ENCODE peak calls at places on chromosomes 12 and 14, in six cellular contexts. One of them, this sample, is unnamed.
A peak's percentile ranks its signal among the peaks of the same experiment; 100 is the strongest.

GRCh38 chr14:103257211-103257962 is 76.7 kb upstream of the EIF5 start:
- DNase-seq in GM12878: no peak
- DNase-seq in RWPE1: no peak
- DNase-seq in stomach: no peak
- DNase-seq in WTC11: no peak
- DNase-seq in Calu3: no peak
- DNase-seq in this sample: no peak

GRCh38 chr12:115944851-115945496 is 332.5 kb downstream of the MED13L start:
- DNase-seq in GM12878: no peak
- DNase-seq in RWPE1: no peak
- DNase-seq in stomach: no peak
- DNase-seq in WTC11: no peak
- DNase-seq in Calu3: no peak
- DNase-seq in this sample: no peak

GRCh38 chr12:31896514-31897039 is 62.6 kb upstream of the RESF1 start:
- DNase-seq in GM12878: peak; percentile 99
- DNase-seq in RWPE1: no peak
- DNase-seq in stomach: peak; percentile 52
- DNase-seq in WTC11: no peak
- DNase-seq in Calu3: peak; percentile 39
- DNase-seq in this sample: no peak

GRCh38 chr14:32531942-32532341 is 202.8 kb downstream of the AKAP6 start:
- DNase-seq in GM12878: no peak
- DNase-seq in RWPE1: no peak
- DNase-seq in stomach: no peak
- DNase-seq in WTC11: no peak
- DNase-seq in Calu3: no peak
- DNase-seq in this sample: no peak

GRCh38 chr12:10873374-10873773 is 10.7 kb downstream of the PRH1 start:
- DNase-seq in GM12878: no peak
- DNase-seq in RWPE1: no peak
- DNase-seq in stomach: no peak
- DNase-seq in WTC11: no peak
- DNase-seq in Calu3: no peak
- DNase-seq in this sample: no peak

GRCh38 chr14:90495357-90496276 is 98.8 kb downstream of the CALM1 start:
- DNase-seq in GM12878: no peak
- DNase-seq in RWPE1: peak; percentile 67
- DNase-seq in stomach: peak; percentile 64
- DNase-seq in WTC11: peak; percentile 80
- DNase-seq in Calu3: peak; percentile 65
- DNase-seq in this sample: no peak

GRCh38 chr14:73728106-73729014 is 14.2 kb upstream of the PNMA1 start:
- DNase-seq in GM12878: no peak
- DNase-seq in RWPE1: peak; percentile 76
- DNase-seq in stomach: peak; percentile 91
- DNase-seq in WTC11: peak; percentile 93
- DNase-seq in Calu3: peak; percentile 91
- DNase-seq in this sample: peak; percentile 97

GRCh38 chr12:64120568-64120967 is 101.5 kb downstream of the KICS2 start:
- DNase-seq in GM12878: no peak
- DNase-seq in RWPE1: peak; percentile 57
- DNase-seq in stomach: no peak
- DNase-seq in WTC11: no peak
- DNase-seq in Calu3: no peak
- DNase-seq in this sample: no peak

GRCh38 chr14:51619551-51619950 is 32.2 kb upstream of the FRMD6 start:
- DNase-seq in GM12878: no peak
- DNase-seq in RWPE1: no peak
- DNase-seq in stomach: no peak
- DNase-seq in WTC11: no peak
- DNase-seq in Calu3: no peak
- DNase-seq in this sample: no peak

GRCh38 chr12:53869500-53869899 is 69.1 kb upstream of the HOXC13 start:
- DNase-seq in GM12878: no peak
- DNase-seq in RWPE1: peak; percentile 47
- DNase-seq in stomach: no peak
- DNase-seq in WTC11: no peak
- DNase-seq in Calu3: peak; percentile 35
- DNase-seq in this sample: no peak

GRCh38 chr12:87836190-87836589 is 193.0 kb downstream of the C12orf50 start:
- DNase-seq in GM12878: no peak
- DNase-seq in RWPE1: no peak
- DNase-seq in stomach: no peak
- DNase-seq in WTC11: no peak
- DNase-seq in Calu3: no peak
- DNase-seq in this sample: no peak

GRCh38 chr12:52278530-52278929 is 4.1 kb downstream of the KRT86 start:
- DNase-seq in GM12878: no peak
- DNase-seq in RWPE1: no peak
- DNase-seq in stomach: peak; percentile 22
- DNase-seq in WTC11: no peak
- DNase-seq in Calu3: no peak
- DNase-seq in this sample: no peak

GRCh38 chr12:52277486-52278245 is 3.2 kb downstream of the KRT86 start:
- DNase-seq in GM12878: no peak
- DNase-seq in RWPE1: no peak
- DNase-seq in stomach: peak; percentile 20
- DNase-seq in WTC11: no peak
- DNase-seq in Calu3: no peak
- DNase-seq in this sample: no peak

GRCh38 chr12:52279683-52280318 is 5.4 kb downstream of the KRT86 start:
- DNase-seq in GM12878: no peak
- DNase-seq in RWPE1: no peak
- DNase-seq in stomach: peak; percentile 23
- DNase-seq in WTC11: no peak
- DNase-seq in Calu3: no peak
- DNase-seq in this sample: no peak

GRCh38 chr12:52280319-52280795 is 5.9 kb downstream of the KRT86 start:
- DNase-seq in GM12878: no peak
- DNase-seq in RWPE1: peak; percentile 93
- DNase-seq in stomach: peak; percentile 66
- DNase-seq in WTC11: no peak
- DNase-seq in Calu3: peak; percentile 83
- DNase-seq in this sample: no peak

DNA sequence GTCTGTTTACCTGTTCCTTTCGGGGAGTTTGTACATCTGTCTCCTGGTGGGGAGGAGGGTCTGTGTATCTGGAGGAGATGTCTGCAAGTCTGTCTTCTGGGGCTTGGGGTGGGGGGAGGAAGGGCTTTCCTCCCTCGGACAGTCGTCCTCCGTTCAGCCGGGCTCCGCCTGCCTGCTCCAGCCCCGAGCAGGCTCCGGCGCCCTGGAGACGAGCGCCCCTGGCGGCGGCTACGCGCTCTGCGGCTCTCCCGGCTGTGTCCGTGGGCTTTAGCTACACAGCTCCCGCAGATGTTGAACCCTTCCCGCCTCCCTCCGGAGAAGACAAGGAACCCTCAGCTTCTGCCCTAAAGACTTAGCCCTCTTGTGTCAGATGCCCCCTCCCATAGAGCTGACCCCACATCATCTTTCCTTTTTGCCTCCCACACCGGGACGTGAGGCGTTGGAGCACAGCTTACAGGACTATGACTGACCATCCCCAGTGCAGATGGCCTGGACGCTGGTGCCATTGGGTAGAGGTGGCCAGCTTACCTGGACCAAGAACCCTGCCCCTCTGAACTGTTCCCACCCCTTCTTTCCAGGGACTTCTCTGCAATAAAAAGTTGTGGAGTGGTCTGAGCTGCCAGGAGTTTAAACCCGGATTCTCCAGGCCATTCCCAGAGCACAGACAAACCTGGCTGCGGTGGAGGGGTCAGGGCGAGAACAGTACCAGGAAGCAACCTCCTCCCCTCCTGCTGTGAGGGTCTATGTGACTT is 4.7 kb downstream of the KRT86 start:
- DNase-seq in GM12878: no peak
- DNase-seq in RWPE1: peak; percentile 82
- DNase-seq in stomach: peak; percentile 85
- DNase-seq in WTC11: peak; percentile 87
- DNase-seq in Calu3: peak; percentile 87
- DNase-seq in this sample: peak; percentile 64
- TF ChIP-seq CTCF in GM12878: peak; percentile 98
- TF ChIP-seq CTCF in RWPE1: peak; percentile 91
- TF ChIP-seq CTCF in stomach: peak; percentile 94
- TF ChIP-seq CTCF in WTC11: peak; percentile 97
- TF ChIP-seq CTCF in Calu3: peak; percentile 82
- TF ChIP-seq CTCF in this sample: peak; percentile 70

GRCh38 chr12:132554857-132555630 is 55.3 kb downstream of the LRCOL1 start:
- DNase-seq in GM12878: no peak
- DNase-seq in RWPE1: no peak
- DNase-seq in stomach: no peak
- DNase-seq in WTC11: peak; percentile 46
- DNase-seq in Calu3: no peak
- DNase-seq in this sample: no peak
- TF ChIP-seq CTCF in GM12878: peak; percentile 34
- TF ChIP-seq CTCF in RWPE1: no peak
- TF ChIP-seq CTCF in stomach: no peak
- TF ChIP-seq CTCF in WTC11: peak; percentile 41
- TF ChIP-seq CTCF in Calu3: peak; percentile 26
- TF ChIP-seq CTCF in this sample: peak; percentile 60

DNA sequence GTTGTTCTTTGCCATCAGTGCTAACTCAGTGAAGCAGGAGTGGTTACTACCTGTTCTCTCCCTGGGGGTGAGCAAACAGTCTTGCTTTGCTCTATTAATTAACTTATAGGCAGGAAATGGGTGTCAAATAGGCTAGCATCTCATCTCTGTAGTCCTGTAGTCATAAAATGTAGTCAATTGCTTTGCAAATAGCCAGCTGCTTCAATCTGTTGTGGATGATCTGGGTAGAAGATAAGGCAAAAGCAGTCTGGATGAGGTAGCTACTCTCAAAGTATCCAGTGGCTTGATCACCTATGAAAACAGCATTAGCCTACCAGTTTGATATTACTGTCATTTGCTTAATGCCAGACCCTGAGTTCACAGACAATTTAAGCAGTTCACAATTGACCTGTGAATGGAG is 369.0 kb upstream of the TMTC1 start:
- DNase-seq in GM12878: no peak
- DNase-seq in RWPE1: no peak
- DNase-seq in stomach: no peak
- DNase-seq in WTC11: no peak
- DNase-seq in Calu3: no peak
- DNase-seq in this sample: no peak
- TF ChIP-seq CTCF in GM12878: no peak
- TF ChIP-seq CTCF in RWPE1: no peak
- TF ChIP-seq CTCF in stomach: no peak
- TF ChIP-seq CTCF in WTC11: no peak
- TF ChIP-seq CTCF in Calu3: no peak
- TF ChIP-seq CTCF in this sample: no peak

GRCh38 chr12:93184664-93185368 is 192.9 kb upstream of the NUDT4 start:
- DNase-seq in GM12878: no peak
- DNase-seq in RWPE1: no peak
- DNase-seq in stomach: no peak
- DNase-seq in WTC11: no peak
- DNase-seq in Calu3: no peak
- DNase-seq in this sample: no peak
- TF ChIP-seq CTCF in GM12878: no peak
- TF ChIP-seq CTCF in RWPE1: no peak
- TF ChIP-seq CTCF in stomach: no peak
- TF ChIP-seq CTCF in WTC11: no peak
- TF ChIP-seq CTCF in Calu3: no peak
- TF ChIP-seq CTCF in this sample: no peak

GRCh38 chr12:49868952-49869815 is 26.3 kb upstream of the BCDIN3D start:
- DNase-seq in GM12878: no peak
- DNase-seq in RWPE1: no peak
- DNase-seq in stomach: peak; percentile 83
- DNase-seq in WTC11: no peak
- DNase-seq in Calu3: no peak
- DNase-seq in this sample: no peak
- TF ChIP-seq CTCF in GM12878: no peak
- TF ChIP-seq CTCF in RWPE1: no peak
- TF ChIP-seq CTCF in stomach: no peak
- TF ChIP-seq CTCF in WTC11: no peak
- TF ChIP-seq CTCF in Calu3: no peak
- TF ChIP-seq CTCF in this sample: no peak

GRCh38 chr12:82378997-82379396 is 20.7 kb downstream of the METTL25 start:
- DNase-seq in GM12878: no peak
- DNase-seq in RWPE1: no peak
- DNase-seq in stomach: no peak
- DNase-seq in WTC11: no peak
- DNase-seq in Calu3: no peak
- DNase-seq in this sample: no peak

GRCh38 chr12:82383930-82384513 is 25.7 kb downstream of the METTL25 start:
- DNase-seq in GM12878: no peak
- DNase-seq in RWPE1: peak; percentile 26
- DNase-seq in stomach: no peak
- DNase-seq in WTC11: no peak
- DNase-seq in Calu3: peak; percentile 20
- DNase-seq in this sample: no peak
- TF ChIP-seq CTCF in GM12878: peak; percentile 28
- TF ChIP-seq CTCF in RWPE1: peak; percentile 34
- TF ChIP-seq CTCF in stomach: peak; percentile 34
- TF ChIP-seq CTCF in WTC11: no peak
- TF ChIP-seq CTCF in Calu3: no peak
- TF ChIP-seq CTCF in this sample: peak; percentile 62